ENCODE peak calls at places on chromosomes 13 and 19, in eight cellular contexts. One of them, this sample, is unnamed. For H3K4me1, the result is how much of the 10 kb centered on the place peaks cover.

GRCh38 chr19:4362871-4363545 is 19.6 kb downstream of the MPND start:
- DNase-seq in DND-41: peak
- DNase-seq in IMR-90: no peak
- DNase-seq in mammary epithelial cell: no peak
- DNase-seq in fibroblast of lung: no peak
- DNase-seq in H9: peak
- DNase-seq in adipocyte: no peak
- DNase-seq in kidney: peak
- DNase-seq in this sample: peak

GRCh38 chr13:29523199-29523931 is 72.1 kb downstream of the SLC7A1 start:
- DNase-seq in IMR-90: no peak
- DNase-seq in adipocyte: no peak
- DNase-seq in kidney: no peak
- DNase-seq in DND-41: no peak
- DNase-seq in H9: no peak
- DNase-seq in mammary epithelial cell: no peak
- DNase-seq in fibroblast of lung: peak
- DNase-seq in this sample: no peak

GRCh38 chr13:46297338-46297737 is 85.6 kb downstream of the LRRC63 start:
- DNase-seq in kidney: no peak
- DNase-seq in mammary epithelial cell: no peak
- DNase-seq in DND-41: peak
- DNase-seq in adipocyte: peak
- DNase-seq in fibroblast of lung: peak
- DNase-seq in IMR-90: peak
- DNase-seq in H9: no peak
- DNase-seq in this sample: no peak

GRCh38 chr19:55176116-55176515 is 4.0 kb downstream of the SYT5 start:
- DNase-seq in mammary epithelial cell: peak
- DNase-seq in DND-41: peak
- DNase-seq in fibroblast of lung: no peak
- DNase-seq in H9: no peak
- DNase-seq in adipocyte: no peak
- DNase-seq in IMR-90: no peak
- DNase-seq in kidney: no peak
- DNase-seq in this sample: no peak

GRCh38 chr19:14654786-14655185 is 19.9 kb downstream of the ADGRE3 start:
- DNase-seq in fibroblast of lung: no peak
- DNase-seq in mammary epithelial cell: no peak
- DNase-seq in IMR-90: no peak
- DNase-seq in kidney: no peak
- DNase-seq in adipocyte: no peak
- DNase-seq in H9: no peak
- DNase-seq in DND-41: no peak
- DNase-seq in this sample: no peak

GRCh38 chr13:78121459-78122348 is 203.1 kb upstream of the EDNRB start:
- DNase-seq in mammary epithelial cell: peak
- DNase-seq in fibroblast of lung: peak
- DNase-seq in IMR-90: peak
- DNase-seq in H9: no peak
- DNase-seq in adipocyte: peak
- DNase-seq in DND-41: peak
- DNase-seq in kidney: no peak
- DNase-seq in this sample: peak

GRCh38 chr13:21759911-21760310 is 89.0 kb downstream of the FGF9 start:
- DNase-seq in kidney: no peak
- DNase-seq in DND-41: no peak
- DNase-seq in adipocyte: no peak
- DNase-seq in fibroblast of lung: no peak
- DNase-seq in H9: no peak
- DNase-seq in mammary epithelial cell: no peak
- DNase-seq in IMR-90: no peak
- DNase-seq in this sample: no peak

GRCh38 chr19:6412111-6412999 is 12.3 kb downstream of the KHSRP start:
- DNase-seq in mammary epithelial cell: no peak
- DNase-seq in H9: peak
- DNase-seq in IMR-90: no peak
- DNase-seq in kidney: no peak
- DNase-seq in DND-41: peak
- DNase-seq in fibroblast of lung: peak
- DNase-seq in adipocyte: peak
- DNase-seq in this sample: peak

GRCh38 chr13:113862766-113863510 is 938 bp downstream of the GAS6 start:
- DNase-seq in DND-41: no peak
- DNase-seq in H9: peak
- DNase-seq in kidney: peak
- DNase-seq in fibroblast of lung: no peak
- DNase-seq in mammary epithelial cell: no peak
- DNase-seq in adipocyte: peak
- DNase-seq in IMR-90: no peak
- DNase-seq in this sample: peak

GRCh38 chr13:36074659-36075058 is 56.5 kb downstream of the DCLK1 start:
- DNase-seq in adipocyte: no peak
- DNase-seq in kidney: no peak
- DNase-seq in DND-41: no peak
- DNase-seq in IMR-90: no peak
- DNase-seq in mammary epithelial cell: no peak
- DNase-seq in fibroblast of lung: no peak
- DNase-seq in H9: no peak
- DNase-seq in this sample: no peak

GRCh38 chr13:100552755-100553154 is 35.8 kb downstream of the GGACT start:
- DNase-seq in DND-41: no peak
- DNase-seq in adipocyte: no peak
- DNase-seq in IMR-90: no peak
- DNase-seq in kidney: no peak
- DNase-seq in mammary epithelial cell: no peak
- DNase-seq in H9: no peak
- DNase-seq in fibroblast of lung: no peak
- DNase-seq in this sample: no peak

GRCh38 chr19:4567584-4568071 is 8.1 kb upstream of the SEMA6B start:
- DNase-seq in kidney: peak
- DNase-seq in DND-41: peak
- DNase-seq in fibroblast of lung: peak
- DNase-seq in adipocyte: peak
- DNase-seq in mammary epithelial cell: no peak
- DNase-seq in H9: peak
- DNase-seq in IMR-90: peak
- DNase-seq in this sample: peak

GRCh38 chr13:112972867-112973576 is 4.0 kb downstream of the MCF2L start:
- DNase-seq in IMR-90: no peak
- DNase-seq in DND-41: no peak
- DNase-seq in kidney: peak
- DNase-seq in adipocyte: no peak
- DNase-seq in H9: no peak
- DNase-seq in mammary epithelial cell: no peak
- DNase-seq in fibroblast of lung: no peak
- DNase-seq in this sample: no peak

GRCh38 chr13:76019421-76020044 is 383.4 kb downstream of the LMO7 start:
- DNase-seq in H9: peak
- DNase-seq in fibroblast of lung: no peak
- DNase-seq in adipocyte: no peak
- DNase-seq in mammary epithelial cell: no peak
- DNase-seq in kidney: peak
- DNase-seq in DND-41: no peak
- DNase-seq in IMR-90: no peak
- DNase-seq in this sample: peak

GRCh38 chr13:45500492-45501174 is 35.9 kb downstream of the COG3 start:
- DNase-seq in mammary epithelial cell: peak
- DNase-seq in DND-41: no peak
- DNase-seq in adipocyte: peak
- DNase-seq in kidney: no peak
- DNase-seq in H9: no peak
- DNase-seq in fibroblast of lung: peak
- DNase-seq in IMR-90: peak
- DNase-seq in this sample: no peak

GRCh38 chr19:4807188-4807587 is 15.7 kb downstream of the FEM1A start:
- DNase-seq in IMR-90: no peak
- DNase-seq in adipocyte: no peak
- DNase-seq in kidney: no peak
- DNase-seq in fibroblast of lung: no peak
- DNase-seq in DND-41: no peak
- DNase-seq in mammary epithelial cell: no peak
- DNase-seq in H9: no peak
- DNase-seq in this sample: no peak

GRCh38 chr13:99061411-99061810 is 83.5 kb upstream of the DOCK9 start:
- DNase-seq in fibroblast of lung: no peak
- DNase-seq in kidney: no peak
- DNase-seq in adipocyte: no peak
- DNase-seq in IMR-90: no peak
- DNase-seq in H9: no peak
- DNase-seq in DND-41: no peak
- DNase-seq in mammary epithelial cell: no peak
- DNase-seq in this sample: no peak
- H3K9ac ChIP-seq in fibroblast of lung: no peak
- H3K9ac ChIP-seq in kidney: no peak
- H3K9ac ChIP-seq in adipocyte: no peak
- H3K9ac ChIP-seq in IMR-90: no peak
- H3K9ac ChIP-seq in H9: no peak
- H3K9ac ChIP-seq in DND-41: no peak
- H3K9ac ChIP-seq in mammary epithelial cell: no peak
- H3K9ac ChIP-seq in this sample: no peak

GRCh38 chr19:38693380-38694223 is 46.2 kb downstream of the ACTN4 start:
- DNase-seq in fibroblast of lung: peak
- DNase-seq in mammary epithelial cell: peak
- DNase-seq in adipocyte: peak
- DNase-seq in H9: peak
- DNase-seq in kidney: no peak
- DNase-seq in DND-41: peak
- DNase-seq in IMR-90: peak
- DNase-seq in this sample: peak
- H3K4me1 ChIP-seq in fibroblast of lung: under half
- H3K4me1 ChIP-seq in mammary epithelial cell: half or more
- H3K4me1 ChIP-seq in adipocyte: under half
- H3K4me1 ChIP-seq in H9: under half
- H3K4me1 ChIP-seq in kidney: half or more
- H3K4me1 ChIP-seq in DND-41: under half
- H3K4me1 ChIP-seq in IMR-90: under half
- H3K4me1 ChIP-seq in this sample: under half

DNA sequence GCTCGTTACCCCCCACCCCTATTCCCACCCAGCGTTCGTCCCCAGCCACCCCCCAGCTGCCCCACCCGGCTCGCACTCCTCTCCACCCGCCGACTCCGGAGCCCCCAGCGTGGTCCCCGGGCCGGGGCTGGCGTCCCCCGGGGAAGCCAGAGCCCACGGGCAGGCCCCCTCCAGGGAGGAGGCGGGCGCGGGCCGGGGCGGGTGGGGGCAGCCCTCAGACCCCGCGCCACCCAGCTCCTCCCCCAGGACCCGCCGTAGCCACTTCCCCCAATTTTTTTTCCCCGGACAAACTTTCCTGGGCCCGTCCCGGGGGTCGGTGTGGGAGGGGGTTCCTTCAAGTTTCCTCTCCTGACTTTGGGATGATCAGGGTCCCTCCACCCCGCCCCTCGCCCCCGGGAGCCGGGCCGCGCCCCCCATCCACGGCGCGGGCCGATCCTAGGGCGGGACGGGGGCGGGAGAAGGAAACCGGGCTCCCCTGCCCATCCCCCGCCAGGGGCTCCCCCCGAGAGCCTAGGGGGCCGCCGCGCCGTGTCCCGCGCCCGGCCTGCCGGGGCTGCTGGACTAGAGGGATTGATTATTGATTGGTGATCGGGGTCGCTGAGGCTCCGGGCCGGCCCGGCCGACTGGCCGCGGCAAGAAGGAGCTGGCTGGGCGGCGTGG is 927 bp upstream of the TSHZ3 start:
- DNase-seq in kidney: peak
- DNase-seq in DND-41: peak
- DNase-seq in H9: no peak
- DNase-seq in fibroblast of lung: peak
- DNase-seq in IMR-90: no peak
- DNase-seq in adipocyte: peak
- DNase-seq in mammary epithelial cell: no peak
- DNase-seq in this sample: no peak
- H3K9ac ChIP-seq in kidney: peak
- H3K9ac ChIP-seq in DND-41: peak
- H3K9ac ChIP-seq in H9: no peak
- H3K9ac ChIP-seq in fibroblast of lung: peak
- H3K9ac ChIP-seq in IMR-90: peak
- H3K9ac ChIP-seq in adipocyte: peak
- H3K9ac ChIP-seq in mammary epithelial cell: peak
- H3K9ac ChIP-seq in this sample: no peak

GRCh38 chr13:34346626-34347025 is 528.7 kb downstream of the RFC3 start:
- DNase-seq in IMR-90: no peak
- DNase-seq in fibroblast of lung: no peak
- DNase-seq in H9: no peak
- DNase-seq in DND-41: no peak
- DNase-seq in kidney: no peak
- DNase-seq in adipocyte: peak
- DNase-seq in mammary epithelial cell: no peak
- DNase-seq in this sample: no peak

GRCh38 chr13:34347784-34348573 is 530.0 kb downstream of the RFC3 start:
- DNase-seq in adipocyte: no peak
- DNase-seq in kidney: no peak
- DNase-seq in IMR-90: no peak
- DNase-seq in H9: no peak
- DNase-seq in fibroblast of lung: no peak
- DNase-seq in DND-41: no peak
- DNase-seq in mammary epithelial cell: peak
- DNase-seq in this sample: no peak

GRCh38 chr13:34343413-34343812 is 525.5 kb downstream of the RFC3 start:
- DNase-seq in adipocyte: no peak
- DNase-seq in mammary epithelial cell: no peak
- DNase-seq in IMR-90: no peak
- DNase-seq in fibroblast of lung: no peak
- DNase-seq in DND-41: no peak
- DNase-seq in H9: no peak
- DNase-seq in kidney: no peak
- DNase-seq in this sample: no peak

GRCh38 chr13:34345601-34345939 is 527.6 kb downstream of the RFC3 start:
- DNase-seq in adipocyte: no peak
- DNase-seq in kidney: no peak
- DNase-seq in H9: no peak
- DNase-seq in mammary epithelial cell: no peak
- DNase-seq in IMR-90: no peak
- DNase-seq in fibroblast of lung: no peak
- DNase-seq in DND-41: no peak
- DNase-seq in this sample: no peak

DNA sequence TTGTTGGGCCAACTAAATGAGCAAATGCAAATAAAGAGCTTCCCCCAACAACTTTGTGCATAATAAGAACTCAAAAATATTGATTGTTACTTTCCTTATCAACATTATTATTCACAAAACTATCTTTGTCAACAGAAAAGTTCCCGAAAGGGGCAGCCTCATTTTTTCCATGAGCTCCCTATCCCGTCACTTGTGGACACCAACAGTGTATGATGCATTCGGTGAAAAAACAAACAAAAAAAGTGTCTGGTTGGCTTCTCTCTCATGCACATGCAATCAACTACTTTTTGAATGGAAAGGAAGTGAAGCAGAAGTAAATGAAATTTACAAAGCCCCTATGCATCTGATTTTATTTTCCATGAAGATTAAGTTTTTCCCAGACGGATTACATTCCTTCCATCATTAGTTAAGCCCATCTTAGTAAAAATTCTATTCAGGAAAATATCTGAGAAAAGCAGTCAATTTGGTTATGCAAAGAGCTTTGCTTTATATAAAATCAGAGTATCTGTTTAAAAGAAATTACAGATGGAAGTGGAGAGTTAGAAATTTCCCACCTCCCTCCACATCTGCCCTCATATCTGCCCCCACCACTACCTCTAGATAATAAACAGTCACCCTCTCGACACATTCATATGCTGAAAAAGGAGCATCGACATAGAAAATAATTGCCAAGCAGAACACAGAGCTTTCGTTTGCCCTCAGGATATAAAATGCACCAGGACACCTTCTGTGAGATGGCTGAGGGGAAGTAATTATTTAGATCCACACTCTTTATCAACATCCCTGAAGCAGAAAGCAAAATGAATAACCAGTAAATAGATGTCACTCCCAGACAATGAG is 527.0 kb downstream of the RFC3 start:
- DNase-seq in adipocyte: no peak
- DNase-seq in kidney: no peak
- DNase-seq in H9: no peak
- DNase-seq in DND-41: no peak
- DNase-seq in IMR-90: no peak
- DNase-seq in fibroblast of lung: no peak
- DNase-seq in mammary epithelial cell: no peak
- DNase-seq in this sample: no peak
- H3K4me1 ChIP-seq in adipocyte: under half
- H3K4me1 ChIP-seq in kidney: under half
- H3K4me1 ChIP-seq in H9: under half
- H3K4me1 ChIP-seq in DND-41: under half
- H3K4me1 ChIP-seq in IMR-90: under half
- H3K4me1 ChIP-seq in fibroblast of lung: under half
- H3K4me1 ChIP-seq in mammary epithelial cell: under half
- H3K4me1 ChIP-seq in this sample: under half

This sample was measured in endodermal cell.